ENCODE peak calls at places on chromosomes 4 and X, in seven cellular contexts. F, Y, H, E, L, Z and G are unnamed samples.

GRCh38 chr4:73721419-73721818 is 18.9 kb upstream of the CXCL8 start:
- DNase-seq in E (no peak), Y (no peak), L (peak), Z (no peak), F (no peak), H (no peak), G (no peak)

GRCh38 chrX:134870419-134870818 is 120.4 kb upstream of the SMIM10 start:
- DNase-seq in Z (no peak), E (no peak), L (no peak), H (no peak), F (no peak), Y (no peak), G (no peak)

GRCh38 chr4:138251904-138252303 is 9.8 kb upstream of the SLC7A11 start:
- DNase-seq in Y (no peak), F (no peak), H (no peak), Z (no peak), L (no peak), E (no peak), G (no peak)

GRCh38 chr4:54228064-54228527 is 997 bp upstream of the PDGFRA start:
- DNase-seq in F (peak), E (peak), Z (peak), H (peak), L (peak), Y (peak), G (no peak)

GRCh38 chrX:123731987-123732678 is 719 bp downstream of the THOC2 start:
- DNase-seq in Z (no peak), L (peak), E (no peak), Y (peak), H (no peak), F (peak), G (no peak)

GRCh38 chr4:170198742-170199141 is 109.0 kb upstream of the AADAT start:
- DNase-seq in E (no peak), L (no peak), F (no peak), H (no peak), Z (no peak), Y (no peak), G (no peak)

GRCh38 chr4:89365375-89366170 is 58.0 kb upstream of the GPRIN3 start:
- DNase-seq in Y (peak), Z (no peak), F (no peak), H (no peak), E (no peak), L (no peak), G (no peak)

GRCh38 chrX:73563740-73564073 is 710 bp downstream of the CHIC1 start:
- DNase-seq in H (no peak), L (no peak), E (no peak), Y (no peak), Z (no peak), F (no peak), G (no peak)

GRCh38 chr4:186657766-186658165 is 65.9 kb downstream of the FAT1 start:
- DNase-seq in E (no peak), F (no peak), Z (no peak), H (no peak), Y (no peak), L (peak), G (no peak)

GRCh38 chrX:118484216-118484903 is 11.3 kb upstream of the DOCK11 start:
- DNase-seq in F (no peak), E (no peak), L (no peak), Y (no peak), H (no peak), Z (no peak), G (no peak)

GRCh38 chr4:13970349-13970748 is 342.8 kb upstream of the BOD1L1 start:
- DNase-seq in L (no peak), Y (no peak), Z (no peak), H (no peak), F (no peak), E (no peak), G (no peak)

GRCh38 chr4:124334119-124334518 is 378.4 kb downstream of the ANKRD50 start:
- DNase-seq in L (peak), H (no peak), Z (no peak), Y (peak), F (peak), E (no peak), G (peak)

GRCh38 chr4:2818351-2818939 is 25.2 kb upstream of the ADD1 start:
- DNase-seq in Y (peak), F (peak), L (no peak), E (peak), Z (no peak), H (peak), G (no peak)

GRCh38 chr4:84691800-84692199 is 108.9 kb downstream of the CDS1 start:
- DNase-seq in E (no peak), H (no peak), F (no peak), Z (no peak), Y (no peak), L (no peak), G (no peak)

GRCh38 chr4:85637778-85638177 is 162.8 kb downstream of the ARHGAP24 start:
- DNase-seq in L (peak), H (no peak), Y (no peak), F (no peak), Z (no peak), E (no peak), G (no peak)

GRCh38 chrX:11461181-11462001 is 168.2 kb downstream of the AMELX start:
- DNase-seq in Y (peak), F (no peak), Z (no peak), E (no peak), L (peak), H (no peak), G (no peak)

GRCh38 chr4:100248476-100248875 is 58.2 kb upstream of the DDIT4L start:
- DNase-seq in Y (no peak), Z (no peak), F (no peak), L (no peak), E (no peak), H (no peak), G (no peak)

GRCh38 chr4:25588211-25588610 is 67.4 kb upstream of the SLC34A2 start:
- DNase-seq in E (no peak), F (no peak), Z (no peak), Y (no peak), L (no peak), H (no peak), G (no peak)

GRCh38 chrX:115058276-115058675 is 40.9 kb upstream of the IL13RA2 start:
- DNase-seq in E (no peak), Z (no peak), Y (peak), F (no peak), H (no peak), L (peak), G (peak)

GRCh38 chr4:156705291-156705690 is 266.3 kb downstream of the PDGFC start:
- DNase-seq in H (no peak), E (no peak), Y (no peak), L (peak), Z (no peak), F (no peak), G (no peak)

GRCh38 chr4:133320576-133321170 is 171.6 kb downstream of the PCDH10 start:
- DNase-seq in F (peak), L (peak), Y (peak), H (no peak), Z (no peak), E (no peak), G (no peak)

GRCh38 chr4:80840396-80840795 is 190.1 kb upstream of the BMP3 start:
- DNase-seq in Z (no peak), Y (no peak), L (peak), H (no peak), F (no peak), E (no peak), G (no peak)

GRCh38 chr4:149896428-149896827 is 80.8 kb upstream of the IQCM start:
- DNase-seq in H (no peak), F (peak), E (no peak), Y (peak), L (peak), Z (no peak), G (no peak)

GRCh38 chr4:22019676-22020075 is 71.1 kb upstream of the KCNIP4 start:
- DNase-seq in F (no peak), H (no peak), L (peak), Z (no peak), E (no peak), Y (no peak), G (no peak)

GRCh38 chrX:143873343-143873742 is 10.5 kb upstream of the UBE2NL start:
- DNase-seq in Z (no peak), Y (no peak), F (no peak), H (no peak), E (no peak), L (peak), G (no peak)

DNA sequence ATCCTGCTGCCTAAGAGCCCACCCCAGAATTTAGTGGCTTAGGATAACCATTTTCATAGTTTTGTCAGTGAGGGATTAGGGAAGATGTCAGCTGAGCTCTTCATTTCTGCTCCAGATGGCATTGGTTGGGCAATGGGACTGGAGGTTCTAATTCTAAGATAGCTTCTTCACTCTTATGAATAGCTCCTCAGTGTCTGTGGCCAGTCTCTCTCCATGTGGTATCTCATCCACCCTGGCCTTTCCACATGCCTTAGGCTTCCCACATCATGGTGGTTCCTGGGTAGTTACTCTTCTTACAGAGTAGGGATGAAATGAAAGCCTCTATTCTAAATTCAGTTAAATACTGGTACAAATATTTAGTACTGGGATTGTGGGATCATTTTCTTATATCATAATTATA is 31.3 kb downstream of the REPS2 start:
- DNase-seq in E (no peak), H (no peak), Z (no peak), L (no peak), Y (no peak), F (no peak), G (no peak)
- TF ChIP-seq CTCF in E (no peak), H (no peak), Z (no peak), L (no peak), Y (no peak), F (no peak), G (no peak)

DNA sequence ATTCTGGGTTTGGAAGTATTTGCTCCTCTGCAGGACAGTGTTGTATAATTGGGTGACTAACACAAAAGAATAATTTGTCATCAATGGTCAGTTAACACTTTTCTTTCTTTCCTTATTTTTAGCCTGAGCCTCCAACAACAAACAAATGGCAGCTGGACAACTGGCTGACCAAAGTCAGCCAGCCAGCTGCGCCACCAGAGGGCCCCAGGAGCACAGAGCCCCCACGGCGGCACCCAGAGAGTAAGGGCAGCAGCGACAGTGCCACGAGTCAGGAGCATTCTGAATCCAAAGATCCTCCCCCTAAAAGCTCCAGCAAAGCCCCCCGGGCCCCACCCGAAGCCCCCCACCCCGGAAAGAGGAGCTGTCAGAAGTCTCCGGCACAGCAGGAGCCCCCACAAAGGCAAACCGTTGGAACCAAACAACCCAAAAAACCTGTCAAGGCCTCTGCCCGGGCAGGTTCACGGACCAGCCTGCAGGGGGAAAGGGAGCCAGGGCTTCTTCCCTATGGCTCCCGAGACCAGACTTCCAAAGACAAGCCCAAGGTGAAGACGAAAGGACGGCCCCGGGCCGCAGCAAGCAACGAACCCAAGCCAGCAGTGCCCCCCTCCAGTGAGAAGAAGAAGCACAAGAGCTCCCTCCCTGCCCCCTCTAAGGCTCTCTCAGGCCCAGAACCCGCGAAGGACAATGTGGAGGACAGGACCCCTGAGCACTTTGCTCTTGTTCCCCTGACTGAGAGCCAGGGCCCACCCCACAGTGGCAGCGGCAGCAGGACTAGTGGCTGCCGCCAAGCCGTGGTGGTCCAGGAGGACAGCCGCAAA is 106.0 kb downstream of the KLHL8 start:
- DNase-seq in H (no peak), Z (no peak), F (peak), L (no peak), E (peak), Y (no peak), G (no peak)
- TF ChIP-seq CTCF in H (peak), Z (no peak), F (peak), L (peak), E (peak), Y (no peak), G (no peak)

GRCh38 chrX:30572004-30572403 is 5.6 kb downstream of the TASL start:
- DNase-seq in F (no peak), L (no peak), Z (no peak), Y (peak), H (no peak), E (no peak), G (no peak)
- TF ChIP-seq CTCF in F (no peak), L (no peak), Z (no peak), Y (no peak), H (no peak), E (no peak), G (no peak)

GRCh38 chr4:69896530-69897116 is 34.2 kb upstream of the CSN1S1 start:
- DNase-seq in Z (no peak), Y (no peak), H (no peak), L (peak), E (no peak), F (no peak), G (no peak)
- TF ChIP-seq CTCF in Z (no peak), Y (peak), H (no peak), L (peak), E (no peak), F (peak), G (no peak)

GRCh38 chr4:93373893-93374860 is 454.4 kb upstream of the ATOH1 start:
- DNase-seq in Z (no peak), Y (no peak), L (no peak), E (no peak), F (no peak), H (no peak), G (no peak)

GRCh38 chr4:93370256-93370655 is 458.3 kb upstream of the ATOH1 start:
- DNase-seq in E (no peak), F (no peak), Z (no peak), Y (no peak), L (no peak), H (no peak), G (no peak)

DNA sequence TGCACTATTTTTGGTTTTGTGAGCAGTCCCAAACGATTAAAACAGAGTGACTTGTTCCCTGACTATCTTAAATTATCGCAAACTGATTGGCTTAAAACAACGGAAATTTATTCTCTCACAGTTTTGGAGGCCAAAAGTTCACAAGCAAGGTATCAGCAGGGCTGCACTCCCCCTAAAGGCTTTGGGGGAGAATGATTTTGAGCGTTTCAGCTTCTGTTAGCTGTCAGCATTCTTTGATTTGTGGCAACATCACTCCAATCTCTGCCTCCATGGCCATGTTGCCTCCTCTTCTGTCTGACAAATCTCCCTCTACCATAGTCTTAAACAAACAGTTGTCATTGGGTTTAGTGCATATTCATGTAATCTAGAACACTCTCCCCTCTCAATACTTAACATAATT is 459.6 kb upstream of the ATOH1 start:
- DNase-seq in L (no peak), H (no peak), Y (no peak), E (no peak), F (no peak), Z (no peak), G (no peak)
- TF ChIP-seq CTCF in L (no peak), H (no peak), Y (no peak), E (no peak), F (peak), Z (no peak), G (no peak)

GRCh38 chr4:140368686-140369085 is 4.8 kb upstream of the SCOC start:
- DNase-seq in E (no peak), F (no peak), H (no peak), Y (no peak), L (no peak), Z (no peak), G (no peak)

GRCh38 chr4:140374130-140374477 is 658 bp downstream of the SCOC start:
- DNase-seq in F (no peak), H (no peak), L (no peak), Y (no peak), Z (no peak), E (no peak), G (peak)

GRCh38 chr4:140367738-140368137 is 5.7 kb upstream of the SCOC start:
- DNase-seq in F (no peak), Z (no peak), L (peak), H (no peak), E (no peak), Y (no peak), G (no peak)

GRCh38 chr4:140373328-140374129 is at the start of gene SCOC:
- DNase-seq in E (peak), Z (peak), L (peak), F (peak), H (peak), Y (peak), G (peak)

GRCh38 chr4:140372607-140373327 is 679 bp upstream of the SCOC start:
- DNase-seq in L (peak), Z (no peak), E (no peak), H (no peak), Y (peak), F (peak), G (peak)
- TF ChIP-seq CTCF in L (no peak), Z (peak), E (peak), H (peak), Y (peak), F (peak), G (no peak)

GRCh38 chr4:113880240-113881028 is 99.0 kb downstream of the ARSJ start:
- DNase-seq in Z (no peak), H (no peak), E (no peak), L (no peak), F (no peak), Y (no peak), G (no peak)

GRCh38 chr4:113882668-113883067 is 96.8 kb downstream of the ARSJ start:
- DNase-seq in E (no peak), F (no peak), Z (no peak), H (no peak), Y (no peak), L (peak), G (no peak)

GRCh38 chr4:113881256-113881655 is 98.2 kb downstream of the ARSJ start:
- DNase-seq in Z (no peak), H (no peak), F (no peak), Y (no peak), L (no peak), E (no peak), G (no peak)

GRCh38 chr4:113874480-113874879 is 105.0 kb downstream of the ARSJ start:
- DNase-seq in E (no peak), Y (no peak), F (no peak), H (no peak), L (no peak), Z (no peak), G (no peak)

GRCh38 chr4:113878718-113879117 is 100.7 kb downstream of the ARSJ start:
- DNase-seq in E (no peak), F (peak), L (peak), Z (no peak), Y (peak), H (no peak), G (no peak)
- TF ChIP-seq CTCF in E (no peak), F (peak), L (peak), Z (no peak), Y (peak), H (no peak), G (no peak)

GRCh38 chr4:1364217-1364616 is 17.2 kb downstream of the UVSSA start:
- DNase-seq in Y (no peak), L (no peak), Z (no peak), F (no peak), E (no peak), H (no peak), G (no peak)

GRCh38 chr4:1366371-1367229 is 19.6 kb downstream of the UVSSA start:
- DNase-seq in L (no peak), H (peak), F (no peak), E (peak), Z (no peak), Y (no peak), G (no peak)

GRCh38 chr4:1364748-1365147 is 17.7 kb downstream of the UVSSA start:
- DNase-seq in Y (no peak), F (no peak), Z (no peak), L (no peak), E (no peak), H (peak), G (no peak)

GRCh38 chr4:1367230-1367935 is 20.4 kb downstream of the UVSSA start:
- DNase-seq in F (no peak), L (no peak), Y (no peak), H (no peak), Z (no peak), E (no peak), G (no peak)

GRCh38 chr4:1365271-1366178 is 18.5 kb downstream of the UVSSA start:
- DNase-seq in H (peak), F (peak), Y (no peak), L (no peak), E (no peak), Z (no peak), G (no peak)
- TF ChIP-seq CTCF in H (no peak), F (peak), Y (no peak), L (peak), E (no peak), Z (no peak), G (no peak)

GRCh38 chr4:95506264-95506663 is 42.5 kb downstream of the UNC5C start:
- DNase-seq in Y (no peak), L (peak), F (no peak), H (no peak), Z (no peak), E (no peak), G (no peak)

GRCh38 chr4:95505801-95506200 is 43.0 kb downstream of the UNC5C start:
- DNase-seq in Y (no peak), H (no peak), Z (no peak), F (no peak), L (no peak), E (no peak), G (no peak)

GRCh38 chr4:95508421-95508820 is 40.4 kb downstream of the UNC5C start:
- DNase-seq in H (no peak), E (no peak), Y (no peak), F (no peak), L (peak), Z (no peak), G (no peak)

GRCh38 chr4:95507561-95507960 is 41.2 kb downstream of the UNC5C start:
- DNase-seq in L (no peak), H (no peak), E (no peak), Z (no peak), F (no peak), Y (no peak), G (no peak)

GRCh38 chr4:95507147-95507546 is 41.6 kb downstream of the UNC5C start:
- DNase-seq in Y (no peak), Z (no peak), L (peak), E (no peak), F (no peak), H (no peak), G (no peak)
- TF ChIP-seq CTCF in Y (no peak), Z (no peak), L (no peak), E (no peak), F (no peak), H (no peak), G (no peak)

GRCh38 chrX:45485682-45486081 is 285.0 kb upstream of the DIPK2B start:
- DNase-seq in L (no peak), Z (no peak), Y (no peak), F (no peak), E (no peak), H (no peak), G (no peak)
- TF ChIP-seq CTCF in L (no peak), Z (no peak), Y (no peak), F (no peak), E (no peak), H (no peak), G (no peak)